ENCODE peak calls at places on chromosomes 2 and 18, in ten cellular contexts. V is adrenal gland, F is epithelial cell of esophagus, T is cardiac muscle cell, G is GM23248, H is heart right ventricle, K is astrocyte of the spinal cord, Y is mucosa of descending colon, J is Peyer's patch, E is skeletal muscle cell. Q is an unnamed sample.

GRCh38 chr2:7377861-7378569 is 460.8 kb downstream of the RNF144A start:
- DNase-seq in K (no peak), T (no peak), F (peak; percentile 26), E (no peak), H (peak; percentile 14), G (peak; percentile 3), Y (no peak), V (no peak), J (no peak), Q (peak; percentile 72)

GRCh38 chr2:201171259-201171814 is 11.6 kb upstream of the CASP10 start:
- DNase-seq in E (no peak), K (no peak), F (peak; percentile 58), T (no peak), H (no peak), V (no peak), G (no peak), J (no peak), Y (no peak), Q (no peak)

GRCh38 chr2:32963941-32964340 is 17.2 kb downstream of the LTBP1 start:
- DNase-seq in V (no peak), H (no peak), J (no peak), F (no peak), Y (no peak), E (peak; percentile 68), T (peak; percentile 58), G (peak; percentile 52), K (peak; percentile 25), Q (no peak)

GRCh38 chr2:101967826-101968498 is 23.8 kb upstream of the IL1R2 start:
- DNase-seq in H (no peak), J (no peak), F (no peak), K (no peak), T (peak; percentile 83), G (peak; percentile 74), Y (no peak), V (no peak), E (no peak), Q (no peak)

GRCh38 chr18:21260621-21261020 is 18.6 kb downstream of the GREB1L start:
- DNase-seq in Y (no peak), V (no peak), J (no peak), H (no peak), T (no peak), K (no peak), F (no peak), E (no peak), G (no peak), Q (no peak)

GRCh38 chr2:177038772-177039484 is 173.7 kb upstream of the HNRNPA3 start:
- DNase-seq in Y (no peak), H (no peak), K (no peak), J (no peak), F (no peak), G (peak; percentile 13), E (no peak), T (no peak), V (no peak), Q (no peak)

GRCh38 chr2:149355712-149356422 is 25.5 kb downstream of the LYPD6 start:
- DNase-seq in V (no peak), Y (no peak), K (no peak), F (peak; percentile 7), H (no peak), T (no peak), E (no peak), G (no peak), J (no peak), Q (no peak)

GRCh38 chr2:231604685-231605606 is 12.3 kb downstream of the TEX44 start:
- DNase-seq in T (peak; percentile 99), F (peak; percentile 93), K (peak; percentile 99), V (peak; percentile 100), J (peak; percentile 99), H (peak; percentile 100), G (peak; percentile 100), Y (peak; percentile 99), E (peak; percentile 91), Q (peak; percentile 99)

GRCh38 chr18:74219056-74219455 is 70.7 kb downstream of the TIMM21 start:
- DNase-seq in V (no peak), J (no peak), K (no peak), H (no peak), G (no peak), F (peak; percentile 70), E (no peak), Y (no peak), T (peak; percentile 75), Q (no peak)

GRCh38 chr2:180882959-180883358 is 97.4 kb upstream of the UBE2E3 start:
- DNase-seq in K (no peak), G (no peak), E (no peak), V (no peak), T (no peak), F (no peak), Y (no peak), H (no peak), J (no peak), Q (no peak)

GRCh38 chr2:201118121-201118956 is 2.4 kb downstream of the CFLAR start:
- DNase-seq in Y (peak; percentile 90), V (peak; percentile 90), F (peak; percentile 95), K (peak; percentile 85), E (peak; percentile 49), T (peak; percentile 87), G (peak; percentile 91), J (peak; percentile 85), H (peak; percentile 86), Q (peak; percentile 96)

GRCh38 chr2:10163498-10164486 is 41.3 kb downstream of the RRM2 start:
- DNase-seq in Y (no peak), J (no peak), H (no peak), G (peak; percentile 25), K (no peak), V (no peak), T (no peak), F (peak; percentile 55), E (no peak), Q (no peak)

GRCh38 chr2:159165065-159165464 is 121.4 kb downstream of the WDSUB1 start:
- DNase-seq in F (no peak), K (no peak), V (no peak), H (no peak), J (no peak), T (no peak), Y (no peak), E (no peak), G (no peak), Q (no peak)

DNA sequence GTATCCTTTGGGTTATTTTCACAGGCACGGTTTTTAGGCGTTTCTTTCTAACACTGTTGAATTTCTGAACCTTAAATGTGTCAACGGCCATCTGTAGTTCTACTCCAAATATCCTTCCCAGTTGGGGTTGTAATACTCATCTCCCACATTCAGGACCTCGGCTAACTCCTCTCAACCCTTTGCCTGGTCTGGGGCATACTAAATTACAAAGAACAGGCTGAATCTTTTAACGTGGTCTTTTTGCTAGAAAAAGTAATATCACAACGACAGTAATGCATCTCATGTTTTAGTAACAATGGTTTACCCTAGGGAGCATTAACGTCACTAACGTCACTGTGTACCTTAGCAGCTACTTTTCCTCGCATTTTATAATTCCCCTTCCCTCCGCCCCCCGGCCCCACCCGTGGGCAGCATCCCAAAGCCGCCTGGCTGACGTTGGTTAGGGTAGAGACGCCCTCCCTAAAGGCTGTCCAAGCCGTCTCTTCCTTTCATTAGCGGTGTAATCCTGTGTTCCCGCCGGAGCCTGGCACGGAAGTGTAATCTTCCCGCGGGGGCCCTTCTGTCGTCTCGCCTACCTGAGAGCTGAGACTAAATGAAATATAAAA is 2.0 kb downstream of the RPRM start:
- DNase-seq in T (no peak), Y (no peak), K (no peak), J (no peak), V (peak; percentile 30), E (no peak), H (no peak), F (no peak), G (peak; percentile 6), Q (no peak)
- H3K4me3 ChIP-seq in T (no peak overlapping the region), Y (no peak overlapping the region), K (no peak overlapping the region), J (no peak overlapping the region), V (no peak overlapping the region), E (no peak overlapping the region), H (no peak overlapping the region), F (no peak overlapping the region), G (no peak overlapping the region), Q (peak overlapping the region; percentile 56)

DNA sequence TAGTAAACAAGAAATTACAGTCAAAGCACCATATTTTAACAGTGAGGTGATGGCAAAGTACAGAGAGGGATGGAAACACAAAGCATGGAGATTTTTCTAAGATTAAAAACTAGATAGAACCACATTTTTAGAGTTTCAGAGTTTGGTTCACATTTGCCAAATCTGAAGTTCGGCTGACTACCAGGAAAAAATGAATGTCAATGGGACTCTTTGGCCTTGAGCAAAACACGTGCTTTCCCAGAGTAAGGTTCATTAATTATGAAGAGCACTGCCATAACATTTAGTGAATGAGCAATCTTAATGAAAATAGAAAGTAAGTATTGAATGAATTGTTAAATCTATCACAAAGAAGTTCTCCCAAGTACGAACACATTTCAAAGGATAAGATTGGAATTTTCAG is 571.2 kb upstream of the VRK2 start:
- DNase-seq in G (no peak), E (no peak), K (no peak), T (no peak), F (no peak), J (no peak), V (peak; percentile 51), H (no peak), Y (no peak), Q (no peak)
- H3K4me3 ChIP-seq in G (no peak overlapping the region), E (no peak overlapping the region), K (no peak overlapping the region), T (no peak overlapping the region), F (no peak overlapping the region), J (no peak overlapping the region), V (no peak overlapping the region), H (no peak overlapping the region), Y (no peak overlapping the region), Q (no peak overlapping the region)

GRCh38 chr2:8662239-8662879 is 19.5 kb upstream of the ID2 start:
- DNase-seq in G (peak; percentile 97), K (peak; percentile 82), F (peak; percentile 53), H (no peak), J (no peak), T (peak; percentile 35), E (no peak), V (peak; percentile 63), Y (no peak), Q (no peak)

GRCh38 chr2:8661235-8661634 is 20.6 kb upstream of the ID2 start:
- DNase-seq in E (no peak), V (no peak), H (no peak), G (no peak), J (no peak), T (no peak), K (no peak), Y (no peak), F (no peak), Q (no peak)

GRCh38 chr2:8659735-8660492 is 21.9 kb upstream of the ID2 start:
- DNase-seq in V (peak; percentile 67), F (no peak), E (no peak), J (no peak), K (no peak), H (no peak), Y (no peak), G (no peak), T (no peak), Q (no peak)

GRCh38 chr2:8663997-8664396 is 17.9 kb upstream of the ID2 start:
- DNase-seq in F (no peak), E (no peak), J (no peak), T (no peak), G (no peak), H (no peak), V (no peak), Y (no peak), K (no peak), Q (no peak)

GRCh38 chr2:8661736-8662135 is 20.1 kb upstream of the ID2 start:
- DNase-seq in F (no peak), T (peak; percentile 28), K (peak; percentile 18), E (no peak), H (no peak), Y (no peak), V (no peak), J (no peak), G (peak; percentile 84), Q (no peak)
- H3K4me3 ChIP-seq in F (no peak overlapping the region), T (no peak overlapping the region), K (no peak overlapping the region), E (no peak overlapping the region), H (no peak overlapping the region), Y (no peak overlapping the region), V (no peak overlapping the region), J (no peak overlapping the region), G (peak overlapping the region; percentile 36), Q (no peak overlapping the region)

GRCh38 chr2:106065268-106065982 is 128.7 kb downstream of the UXS1 start:
- DNase-seq in G (no peak), K (no peak), E (no peak), J (no peak), T (peak; percentile 13), V (no peak), F (no peak), H (peak; percentile 64), Y (peak; percentile 27), Q (no peak)
- H3K4me3 ChIP-seq in G (no peak overlapping the region), K (no peak overlapping the region), E (peak overlapping the region; percentile 27), J (peak overlapping the region; percentile 52), T (peak overlapping the region; percentile 22), V (no peak overlapping the region), F (no peak overlapping the region), H (peak overlapping the region; percentile 52), Y (no peak overlapping the region), Q (peak overlapping the region; percentile 67)